ENCODE peak calls at places on chromosomes 1 and 21, in eight cellular contexts. T is right atrium auricular region; I is fibroblast of lung; Z is CD4-positive, CD25-positive, alpha-beta regulatory T cell; X is tibial artery; N is sigmoid colon; C is neuronal stem cell; B is PC-9. H is an unnamed sample. For H3K4me1, the result is how much of the 10 kb centered on the place peaks cover.

GRCh38 chr1:200260587-200261335 is 149.1 kb downstream of the ZNF281 start:
- DNase-seq in N (no peak), Z (no peak), C (no peak), X (no peak), T (no peak), I (no peak), B (no peak), H (no peak)

GRCh38 chr1:227938276-227938675 is 9.5 kb downstream of the WNT9A start:
- DNase-seq in B (no peak), X (no peak), C (no peak), T (no peak), I (no peak), Z (no peak), N (peak), H (no peak)

GRCh38 chr1:153540394-153541361 is at the start of gene S100A5:
- DNase-seq in I (peak), X (no peak), T (no peak), C (no peak), B (peak), N (peak), Z (peak), H (peak)

GRCh38 chr21:39385299-39386145 is 36.6 kb upstream of the HMGN1 start:
- DNase-seq in T (no peak), C (no peak), X (peak), Z (peak), N (peak), I (peak), B (peak), H (peak)

GRCh38 chr1:66489972-66490601 is 43.9 kb upstream of the SGIP1 start:
- DNase-seq in C (no peak), T (no peak), I (no peak), X (no peak), N (no peak), B (no peak), Z (no peak), H (no peak)

GRCh38 chr1:154902920-154903566 is 33.0 kb upstream of the KCNN3 start:
- DNase-seq in X (no peak), I (no peak), N (no peak), B (no peak), C (no peak), T (no peak), Z (no peak), H (no peak)

GRCh38 chr1:56535949-56536348 is 43.4 kb downstream of the PLPP3 start:
- DNase-seq in X (no peak), C (no peak), I (no peak), T (no peak), B (no peak), N (no peak), Z (no peak), H (no peak)

GRCh38 chr21:36676039-36676950 is 22.6 kb upstream of the SIM2 start:
- DNase-seq in Z (no peak), I (no peak), C (peak), B (no peak), X (no peak), N (no peak), T (no peak), H (no peak)

GRCh38 chr1:231357831-231358354 is 19.8 kb downstream of the SPRTN start:
- DNase-seq in C (peak), X (peak), Z (peak), B (peak), T (peak), I (peak), N (peak), H (peak)

GRCh38 chr1:154240294-154240831 is 19.6 kb downstream of the UBAP2L start:
- DNase-seq in X (no peak), B (no peak), I (no peak), T (no peak), N (no peak), Z (no peak), C (no peak), H (no peak)

GRCh38 chr1:74629283-74629682 is 44.3 kb downstream of the ERICH3 start:
- DNase-seq in X (no peak), Z (no peak), I (no peak), C (no peak), B (no peak), T (no peak), N (no peak), H (no peak)

GRCh38 chr1:54811739-54812655 is 10.9 kb upstream of the TTC22 start:
- DNase-seq in Z (no peak), B (no peak), I (no peak), X (no peak), T (no peak), C (no peak), N (no peak), H (no peak)

GRCh38 chr1:55369474-55369873 is 154.3 kb upstream of the USP24 start:
- DNase-seq in I (peak), Z (no peak), C (no peak), N (no peak), B (no peak), X (no peak), T (peak), H (peak)

GRCh38 chr1:175287377-175287776 is 94.8 kb upstream of the KIAA0040 start:
- DNase-seq in Z (peak), C (no peak), B (no peak), T (no peak), N (no peak), I (no peak), X (no peak), H (no peak)

GRCh38 chr1:61531725-61532124 is 193.2 kb downstream of the TM2D1 start:
- DNase-seq in C (no peak), T (no peak), Z (no peak), N (no peak), X (no peak), I (no peak), B (no peak), H (no peak)

GRCh38 chr1:116506132-116507004 is 64.5 kb downstream of the CD58 start:
- DNase-seq in T (no peak), N (no peak), I (peak), C (no peak), B (no peak), X (no peak), Z (peak), H (peak)

GRCh38 chr1:30857062-30857461 is 51.5 kb downstream of the SDC3 start:
- DNase-seq in N (no peak), Z (no peak), X (no peak), B (no peak), T (no peak), I (no peak), C (no peak), H (no peak)

GRCh38 chr1:171966426-171967220 is 125.3 kb downstream of the DNM3 start:
- DNase-seq in T (no peak), Z (no peak), I (no peak), N (no peak), B (no peak), C (no peak), X (no peak), H (peak)

GRCh38 chr1:97553975-97554374 is 366.9 kb downstream of the DPYD start:
- DNase-seq in B (no peak), T (no peak), I (no peak), N (no peak), C (no peak), Z (no peak), X (no peak), H (no peak)

GRCh38 chr1:68495968-68496679 is 758 bp downstream of the DEPDC1 start:
- DNase-seq in C (peak), I (no peak), Z (peak), B (peak), X (no peak), N (no peak), T (no peak), H (peak)

GRCh38 chr1:163874070-163874469 is 552.3 kb downstream of the NUF2 start:
- DNase-seq in I (no peak), N (no peak), B (no peak), Z (no peak), C (no peak), T (no peak), X (no peak), H (no peak)

GRCh38 chr1:33985656-33986055 is 121.8 kb downstream of the HMGB4 start:
- DNase-seq in Z (no peak), I (peak), X (peak), N (no peak), B (no peak), C (no peak), T (no peak), H (no peak)

DNA sequence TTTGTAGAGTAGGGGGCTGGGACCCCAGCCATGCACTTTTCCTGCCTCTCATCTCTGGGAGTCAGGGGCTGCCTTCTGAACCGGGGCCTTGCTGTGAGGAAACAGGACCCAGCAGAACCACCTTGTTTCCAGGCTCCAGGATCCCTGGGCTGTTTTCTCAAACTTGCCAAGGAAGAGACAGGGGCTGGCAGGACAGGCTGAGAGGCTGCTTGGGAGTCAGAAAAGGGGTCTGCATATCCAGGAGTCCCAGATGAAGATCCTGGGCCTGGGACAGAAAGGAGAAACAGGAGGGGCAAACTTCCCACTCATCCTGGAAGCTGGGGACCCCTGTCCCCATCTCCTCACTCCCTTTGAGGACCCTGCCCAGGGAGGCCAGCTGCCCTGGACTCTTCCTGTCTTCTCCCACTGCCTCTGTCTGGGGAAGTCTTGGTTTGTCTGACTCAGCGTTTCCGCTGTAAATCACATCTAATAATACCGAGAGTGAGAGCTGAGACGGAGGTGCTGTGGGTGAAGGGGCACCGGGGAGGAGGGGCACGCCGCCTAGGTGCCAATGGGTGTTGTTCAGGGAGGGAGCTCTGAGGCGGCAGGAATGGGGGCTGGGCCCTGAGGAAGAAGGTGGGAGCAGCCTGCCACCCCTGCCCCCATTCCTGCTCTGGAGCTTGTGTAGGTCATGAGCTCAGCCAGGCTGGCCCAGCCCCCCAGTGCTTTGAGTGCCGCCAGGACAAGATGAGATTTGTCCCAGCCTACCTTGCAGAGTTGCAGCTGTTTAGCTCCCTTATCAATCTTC is 16.7 kb downstream of the POU3F1 start:
- DNase-seq in Z (peak), X (no peak), T (no peak), B (peak), I (peak), N (peak), C (no peak), H (peak)
- H3K27ac ChIP-seq in Z (peak), X (no peak), T (peak), B (peak), I (peak), N (peak), C (no peak), H (peak)

DNA sequence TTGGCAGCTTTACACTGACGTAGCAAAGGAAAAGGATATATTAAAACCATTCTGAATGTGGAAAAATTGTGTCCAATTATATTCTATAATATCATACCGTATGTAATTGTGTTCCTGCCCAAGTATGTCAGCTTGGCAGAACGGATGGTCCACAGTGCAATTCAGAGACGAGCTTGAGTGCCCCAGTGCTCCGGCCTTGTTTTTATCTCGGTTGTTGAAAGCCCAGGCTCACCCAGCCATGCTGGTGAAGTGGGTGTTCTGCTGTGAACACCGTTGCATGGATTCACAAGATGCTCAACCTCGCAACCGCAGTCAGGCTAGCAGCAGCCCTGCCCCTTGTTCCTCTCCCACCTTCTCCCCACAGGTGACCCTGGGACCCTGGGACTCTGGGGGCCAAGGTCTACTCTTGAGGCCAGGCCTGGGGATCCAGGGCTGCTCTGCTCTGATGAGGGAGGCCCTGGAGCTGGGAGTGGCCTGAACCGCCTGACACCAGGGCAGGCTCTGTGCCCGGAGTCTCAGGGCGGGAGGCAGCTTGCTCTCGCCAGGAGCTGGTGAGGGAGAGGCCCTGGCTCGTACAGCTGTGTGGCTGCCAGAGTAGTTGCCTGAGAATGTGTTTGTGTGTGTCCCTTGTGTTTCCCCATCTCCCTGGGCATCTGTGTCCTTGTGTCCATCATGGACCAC is 11.2 kb downstream of the PTPRF start:
- DNase-seq in T (peak), N (peak), I (no peak), X (peak), Z (no peak), B (no peak), C (no peak), H (peak)
- H3K4me1 ChIP-seq in T (under half), N (half or more), I (under half), X (half or more), Z (under half), B (under half), C (under half), H (under half)

DNA sequence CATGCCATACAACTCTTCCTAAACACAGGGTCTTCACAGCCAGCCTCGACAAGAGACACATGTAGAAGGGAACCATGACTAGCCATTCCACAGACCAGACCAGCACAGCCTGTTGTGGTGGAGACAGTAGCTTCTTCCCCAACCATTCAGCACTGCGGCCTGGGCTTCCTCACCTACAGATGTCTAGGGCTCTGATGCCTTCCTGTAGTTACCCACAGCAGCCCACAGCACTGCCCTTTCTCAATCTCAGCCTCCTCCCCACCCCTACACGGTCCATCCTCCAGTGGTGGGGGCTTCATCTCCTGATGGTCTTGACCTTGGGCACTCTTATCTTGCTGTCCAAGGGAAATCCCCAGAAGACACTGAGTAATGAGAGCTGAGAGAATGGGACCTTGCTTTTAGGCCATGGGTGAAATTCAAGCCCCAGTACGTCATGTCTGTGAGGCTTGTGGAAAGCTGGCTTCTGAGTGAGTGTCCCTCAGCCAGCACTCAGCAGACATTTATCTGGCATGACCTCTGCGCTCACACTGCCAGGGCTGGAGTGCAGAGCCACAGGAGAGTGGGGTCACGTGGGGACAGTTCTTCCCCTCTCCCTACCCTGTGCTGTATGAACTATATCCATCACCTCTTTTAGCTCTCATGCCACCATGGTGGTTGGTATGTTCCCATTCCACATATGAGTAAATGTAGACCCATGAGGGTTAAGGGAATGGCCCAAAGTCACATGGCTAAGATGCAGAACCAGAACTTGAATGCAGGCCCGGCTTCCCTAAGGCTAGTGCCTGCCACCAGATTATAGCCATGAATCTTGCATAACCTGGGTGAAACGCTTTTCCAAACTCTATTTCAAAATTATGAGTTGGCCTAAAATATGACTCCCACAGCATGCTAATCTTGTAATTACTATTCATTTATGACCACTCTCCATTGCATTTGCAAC is 104.7 kb downstream of the HIVEP3 start:
- DNase-seq in I (no peak), X (peak), T (peak), N (no peak), Z (no peak), B (no peak), C (no peak), H (no peak)
- H3K4me3 ChIP-seq in I (no peak), X (no peak), T (no peak), N (no peak), Z (no peak), B (no peak), C (no peak), H (no peak)

DNA sequence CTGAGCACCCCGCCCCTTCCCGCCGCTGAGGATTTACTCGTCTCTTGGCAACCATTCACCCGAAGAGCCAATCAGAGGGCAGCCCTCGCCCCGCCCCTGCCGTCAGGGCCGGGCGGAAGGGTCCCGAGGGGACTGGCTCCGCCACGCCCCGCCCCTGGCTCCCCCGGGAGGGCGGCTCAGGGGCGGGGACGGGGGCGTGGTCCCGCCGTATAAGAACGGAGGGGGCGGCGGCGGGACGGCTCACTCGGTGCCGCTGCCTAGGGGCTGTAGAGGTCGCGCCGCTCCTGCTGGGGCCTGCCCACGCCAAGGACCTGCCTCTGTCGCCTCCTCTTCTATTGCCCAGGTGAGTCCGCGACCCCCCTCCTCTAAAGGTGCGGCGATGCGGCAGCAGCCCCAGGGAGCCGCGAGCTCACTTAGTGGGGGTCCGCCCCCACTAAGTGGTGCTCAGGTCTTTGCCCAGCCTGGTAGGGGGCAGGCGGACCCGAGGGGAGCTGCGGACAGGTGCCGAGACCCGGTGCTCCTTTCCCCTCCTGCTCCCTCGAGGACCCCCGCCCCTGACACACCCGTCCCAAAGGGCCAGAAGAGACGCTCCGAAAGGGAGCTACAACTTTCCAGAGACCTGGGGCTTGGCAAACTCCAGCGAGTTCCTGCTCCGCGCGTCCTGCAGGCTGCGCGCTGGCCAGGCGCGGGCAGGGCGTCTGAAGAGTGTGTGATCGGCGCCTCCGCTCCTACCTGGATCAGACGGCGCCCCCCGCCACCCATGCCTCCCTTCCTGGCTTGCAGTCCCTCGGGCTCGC is at the start of gene TENT5C:
- DNase-seq in X (peak), Z (peak), B (peak), N (peak), I (peak), C (peak), T (peak), H (peak)
- H3K27ac ChIP-seq in X (peak), Z (peak), B (peak), N (peak), I (peak), C (peak), T (peak), H (peak)

GRCh38 chr1:167714098-167714850 is 7.5 kb upstream of the MPZL1 start:
- DNase-seq in I (peak), Z (peak), B (peak), X (peak), C (peak), N (peak), T (peak), H (peak)
- H3K4me1 ChIP-seq in I (under half), Z (under half), B (under half), X (under half), C (under half), N (under half), T (under half), H (under half)

GRCh38 chr1:18634276-18634675 is 3.6 kb downstream of the PAX7 start:
- DNase-seq in B (no peak), C (no peak), N (no peak), Z (no peak), X (no peak), I (no peak), T (no peak), H (no peak)

GRCh38 chr1:18635070-18635577 is 4.5 kb downstream of the PAX7 start:
- DNase-seq in B (no peak), C (no peak), I (no peak), Z (no peak), N (no peak), T (no peak), X (no peak), H (no peak)

GRCh38 chr1:18636762-18637552 is 6.3 kb downstream of the PAX7 start:
- DNase-seq in I (no peak), Z (no peak), B (no peak), C (no peak), X (no peak), N (no peak), T (no peak), H (no peak)

GRCh38 chr1:18637553-18637960 is 6.9 kb downstream of the PAX7 start:
- DNase-seq in T (no peak), B (no peak), N (no peak), X (no peak), I (no peak), C (no peak), Z (no peak), H (no peak)

GRCh38 chr1:18635833-18636671 is 5.4 kb downstream of the PAX7 start:
- DNase-seq in B (no peak), I (no peak), T (no peak), C (no peak), N (no peak), Z (no peak), X (no peak), H (peak)
- H3K4me3 ChIP-seq in B (no peak), I (no peak), T (no peak), C (no peak), N (no peak), Z (no peak), X (no peak), H (no peak)

GRCh38 chr1:202106340-202107284 is 16.1 kb upstream of the GPR37L1 start:
- DNase-seq in N (no peak), B (peak), X (no peak), Z (no peak), T (no peak), C (no peak), I (no peak), H (peak)
- H3K27ac ChIP-seq in N (no peak), B (peak), X (no peak), Z (no peak), T (peak), C (peak), I (no peak), H (peak)

H was measured in mammary epithelial cell.